ENCODE peak calls at places on chromosome 14, in ten cellular contexts. U, S, X, Q, Y, O, T, V, J and F are unnamed samples.

GRCh38 chr14:73471582-73472181 is 13.3 kb upstream of the NUMB start:
- DNase-seq in J (no peak), V (no peak), Y (no peak), U (no peak), Q (no peak), T (no peak), S (no peak), X (no peak), O (no peak), F (no peak)

GRCh38 chr14:91374897-91375747 is 42.5 kb downstream of the CCDC88C start:
- DNase-seq in V (peak), O (no peak), X (no peak), Y (no peak), Q (no peak), S (no peak), T (no peak), U (no peak), J (no peak), F (no peak)

GRCh38 chr14:95503365-95504134 is 12.9 kb downstream of the SYNE3 start:
- DNase-seq in S (no peak), U (no peak), T (no peak), J (no peak), Y (no peak), X (no peak), Q (no peak), V (no peak), O (no peak), F (no peak)

GRCh38 chr14:40240456-40240855 is 808.2 kb upstream of the FBXO33 start:
- DNase-seq in Y (peak), S (no peak), X (no peak), J (no peak), T (no peak), U (no peak), Q (no peak), O (no peak), V (no peak), F (no peak)

GRCh38 chr14:94532462-94532861 is 23.2 kb upstream of the SERPINA12 start:
- DNase-seq in Q (no peak), O (no peak), Y (peak), U (no peak), T (peak), S (no peak), J (no peak), X (no peak), V (no peak), F (no peak)

GRCh38 chr14:68628605-68629310 is 164.1 kb downstream of the ZFP36L1 start:
- DNase-seq in O (no peak), U (no peak), T (no peak), J (no peak), Q (no peak), X (no peak), V (peak), S (no peak), Y (peak), F (peak)

GRCh38 chr14:85402546-85403162 is 127.3 kb upstream of the FLRT2 start:
- DNase-seq in U (peak), S (no peak), Y (no peak), T (no peak), X (no peak), O (no peak), Q (no peak), J (no peak), V (no peak), F (no peak)

GRCh38 chr14:80388980-80389711 is 177.8 kb upstream of the DIO2 start:
- DNase-seq in Q (peak), V (no peak), J (no peak), S (peak), O (no peak), U (no peak), T (peak), Y (peak), X (no peak), F (no peak)

GRCh38 chr14:92144708-92145107 is 22.9 kb downstream of the CPSF2 start:
- DNase-seq in Y (no peak), S (peak), X (no peak), J (no peak), T (peak), O (no peak), U (no peak), V (no peak), Q (no peak), F (no peak)

GRCh38 chr14:72824051-72824450 is 69.8 kb downstream of the DPF3 start:
- DNase-seq in O (no peak), Y (no peak), X (no peak), T (no peak), U (no peak), V (peak), S (no peak), Q (no peak), J (no peak), F (no peak)

GRCh38 chr14:99573000-99573330 is 31.0 kb downstream of the CCDC85C start:
- DNase-seq in Y (no peak), O (no peak), X (no peak), U (no peak), S (no peak), V (no peak), Q (no peak), J (no peak), T (no peak), F (no peak)

GRCh38 chr14:89983375-89983774 is 27.6 kb downstream of the TDP1 start:
- DNase-seq in T (no peak), O (no peak), V (no peak), S (no peak), Q (no peak), Y (no peak), J (no peak), U (no peak), X (no peak), F (no peak)

GRCh38 chr14:65354715-65355114 is 57.8 kb upstream of the FUT8 start:
- DNase-seq in O (no peak), Q (no peak), U (no peak), X (no peak), V (peak), S (no peak), J (peak), T (no peak), Y (peak), F (no peak)

GRCh38 chr14:101823081-101823480 is 61.6 kb downstream of the PPP2R5C start:
- DNase-seq in Q (peak), Y (no peak), V (no peak), U (no peak), S (peak), T (no peak), J (no peak), O (no peak), X (no peak), F (no peak)

GRCh38 chr14:31294736-31295398 is 87.3 kb upstream of the HECTD1 start:
- DNase-seq in O (no peak), J (no peak), X (no peak), S (peak), T (no peak), Q (no peak), V (no peak), U (peak), Y (no peak), F (no peak)

GRCh38 chr14:96206461-96206860 is 1.8 kb downstream of the BDKRB2 start:
- DNase-seq in U (no peak), O (no peak), T (no peak), V (no peak), X (no peak), Q (no peak), Y (peak), S (no peak), J (no peak), F (peak)

GRCh38 chr14:64879635-64880381 is at the start of gene SPTB:
- DNase-seq in Y (peak), U (no peak), S (no peak), V (peak), T (peak), O (no peak), Q (no peak), J (no peak), X (peak), F (peak)

GRCh38 chr14:74935340-74935640 is 12.2 kb upstream of the RPS6KL1 start:
- DNase-seq in Q (no peak), X (no peak), U (peak), V (no peak), T (no peak), S (no peak), O (no peak), Y (no peak), J (no peak), F (no peak)
- H3K9ac ChIP-seq in Q (no peak), X (no peak), U (no peak), V (no peak), T (no peak), S (no peak), O (no peak), Y (no peak), J (no peak), F (no peak)

DNA sequence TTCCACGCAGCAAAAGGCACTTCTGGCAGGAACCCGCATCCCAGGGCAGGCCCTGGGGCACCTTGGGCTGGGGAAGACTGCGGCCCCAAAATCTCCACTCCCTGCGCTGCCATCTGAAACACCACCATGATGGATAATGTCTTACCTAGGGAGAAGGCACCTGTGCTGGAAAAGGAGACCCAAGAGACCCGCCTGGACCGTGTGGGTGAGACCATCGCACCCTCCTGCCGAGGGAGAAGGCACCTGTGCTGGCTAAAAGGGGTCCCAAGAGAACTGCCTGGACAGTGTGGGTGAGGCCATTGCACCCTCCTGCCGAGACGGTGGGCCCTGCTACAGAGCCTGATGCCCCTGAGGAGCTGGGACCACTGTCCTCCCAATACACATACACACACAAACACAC is 24.8 kb upstream of the INF2 start:
- DNase-seq in S (no peak), J (no peak), Y (no peak), U (no peak), X (no peak), V (peak), O (no peak), Q (no peak), T (no peak), F (no peak)
- H3K9ac ChIP-seq in S (no peak), J (no peak), Y (no peak), U (no peak), X (no peak), V (no peak), O (no peak), Q (no peak), T (no peak), F (no peak)

GRCh38 chr14:79378020-79378419 is 833.3 kb downstream of the DIO2 start:
- DNase-seq in S (no peak), Y (no peak), T (no peak), U (no peak), X (no peak), O (no peak), J (no peak), V (peak), Q (no peak), F (no peak)
- H3K9ac ChIP-seq in S (no peak), Y (no peak), T (no peak), U (no peak), X (no peak), O (no peak), J (no peak), V (no peak), Q (no peak), F (no peak)

GRCh38 chr14:76954371-76954770 is 74.1 kb downstream of the IRF2BPL start:
- DNase-seq in Q (no peak), X (no peak), J (no peak), S (no peak), O (no peak), T (no peak), Y (peak), U (no peak), V (no peak), F (no peak)
- H3K9ac ChIP-seq in Q (peak), X (peak), J (peak), S (peak), O (peak), T (peak), Y (peak), U (peak), V (no peak), F (no peak)